ENCODE peak calls at places on chromosomes 1 and 21, in five cellular contexts. F is A549, Z is HepG2, H is uterus, I is lower leg skin. D is an unnamed sample.

GRCh38 chr21:38853421-38853919 is 47.7 kb downstream of the ETS2 start:
- DNase-seq in F (peak), Z (peak), H (no peak), I (peak), D (peak)

GRCh38 chr1:11233208-11233607 is 29.1 kb downstream of the MTOR start:
- DNase-seq in F (no peak), Z (no peak), H (no peak), I (no peak), D (no peak)

GRCh38 chr1:41464886-41465285 is 19.6 kb downstream of the EDN2 start:
- DNase-seq in F (no peak), Z (no peak), H (no peak), I (no peak), D (no peak)

GRCh38 chr1:218527737-218528136 is 182.6 kb downstream of the TGFB2 start:
- DNase-seq in F (no peak), Z (no peak), H (no peak), I (no peak), D (no peak)

GRCh38 chr1:219697667-219698066 is 84.8 kb upstream of the ZC3H11B start:
- DNase-seq in F (no peak), Z (no peak), H (no peak), I (no peak), D (no peak)

GRCh38 chr1:170676628-170677027 is 12.7 kb downstream of the PRRX1 start:
- DNase-seq in F (no peak), Z (no peak), H (no peak), I (no peak), D (no peak)

GRCh38 chr1:205343431-205344009 is 13.2 kb downstream of the KLHDC8A start:
- DNase-seq in F (peak), Z (no peak), H (no peak), I (no peak), D (no peak)

GRCh38 chr1:152495066-152495675 is 15.4 kb upstream of the LCE5A start:
- DNase-seq in F (peak), Z (peak), H (no peak), I (no peak), D (no peak)

GRCh38 chr1:226157761-226158316 is 28.7 kb downstream of the ACBD3 start:
- DNase-seq in F (no peak), Z (no peak), H (no peak), I (no peak), D (no peak)

GRCh38 chr21:45466330-45467220 is 61.6 kb downstream of the COL18A1 start:
- DNase-seq in F (no peak), Z (no peak), H (no peak), I (no peak), D (no peak)

GRCh38 chr1:36699113-36699512 is 216.4 kb upstream of the CSF3R start:
- DNase-seq in F (no peak), Z (no peak), H (no peak), I (no peak), D (no peak)

GRCh38 chr1:156643266-156644092 is 1.6 kb downstream of the BCAN start:
- DNase-seq in F (no peak), Z (no peak), H (no peak), I (no peak), D (no peak)

GRCh38 chr1:203536981-203537455 is 43.1 kb downstream of the OPTC start:
- DNase-seq in F (peak), Z (peak), H (peak), I (no peak), D (no peak)

GRCh38 chr21:31457675-31458074 is 113.6 kb upstream of the TIAM1 start:
- DNase-seq in F (peak), Z (no peak), H (no peak), I (no peak), D (no peak)

GRCh38 chr1:94672934-94673333 is 131.4 kb upstream of the F3 start:
- DNase-seq in F (no peak), Z (no peak), H (no peak), I (no peak), D (no peak)
- TF ChIP-seq POLR2A in F (no peak), Z (no peak), H (no peak), I (no peak), D (no peak)

GRCh38 chr1:29804181-29804899 is 568.0 kb downstream of the PTPRU start:
- DNase-seq in F (no peak), Z (no peak), H (peak), I (no peak), D (no peak)

GRCh38 chr1:29806646-29807319 is 570.5 kb downstream of the PTPRU start:
- DNase-seq in F (no peak), Z (no peak), H (no peak), I (no peak), D (no peak)

GRCh38 chr1:29805122-29805895 is 569.0 kb downstream of the PTPRU start:
- DNase-seq in F (no peak), Z (no peak), H (peak), I (no peak), D (no peak)

GRCh38 chr1:29803486-29803885 is 567.2 kb downstream of the PTPRU start:
- DNase-seq in F (no peak), Z (no peak), H (peak), I (no peak), D (no peak)

GRCh38 chr1:29805896-29806160 is 569.5 kb downstream of the PTPRU start:
- DNase-seq in F (no peak), Z (no peak), H (no peak), I (no peak), D (no peak)
- TF ChIP-seq POLR2A in F (no peak), Z (no peak), H (no peak), I (no peak), D (no peak)

GRCh38 chr1:66402194-66402593 is 131.8 kb upstream of the SGIP1 start:
- DNase-seq in F (no peak), Z (no peak), H (peak), I (peak), D (no peak)
- TF ChIP-seq POLR2A in F (no peak), Z (no peak), H (no peak), I (no peak), D (no peak)

GRCh38 chr21:42839271-42840231 is 39.8 kb downstream of the WDR4 start:
- DNase-seq in F (no peak), Z (no peak), H (peak), I (no peak), D (no peak)
- TF ChIP-seq POLR2A in F (no peak), Z (no peak), H (no peak), I (no peak), D (no peak)

GRCh38 chr1:26731233-26731902 is 35.6 kb downstream of the ARID1A start:
- DNase-seq in F (no peak), Z (no peak), H (no peak), I (no peak), D (no peak)
- TF ChIP-seq POLR2A in F (no peak), Z (no peak), H (no peak), I (no peak), D (no peak)

DNA sequence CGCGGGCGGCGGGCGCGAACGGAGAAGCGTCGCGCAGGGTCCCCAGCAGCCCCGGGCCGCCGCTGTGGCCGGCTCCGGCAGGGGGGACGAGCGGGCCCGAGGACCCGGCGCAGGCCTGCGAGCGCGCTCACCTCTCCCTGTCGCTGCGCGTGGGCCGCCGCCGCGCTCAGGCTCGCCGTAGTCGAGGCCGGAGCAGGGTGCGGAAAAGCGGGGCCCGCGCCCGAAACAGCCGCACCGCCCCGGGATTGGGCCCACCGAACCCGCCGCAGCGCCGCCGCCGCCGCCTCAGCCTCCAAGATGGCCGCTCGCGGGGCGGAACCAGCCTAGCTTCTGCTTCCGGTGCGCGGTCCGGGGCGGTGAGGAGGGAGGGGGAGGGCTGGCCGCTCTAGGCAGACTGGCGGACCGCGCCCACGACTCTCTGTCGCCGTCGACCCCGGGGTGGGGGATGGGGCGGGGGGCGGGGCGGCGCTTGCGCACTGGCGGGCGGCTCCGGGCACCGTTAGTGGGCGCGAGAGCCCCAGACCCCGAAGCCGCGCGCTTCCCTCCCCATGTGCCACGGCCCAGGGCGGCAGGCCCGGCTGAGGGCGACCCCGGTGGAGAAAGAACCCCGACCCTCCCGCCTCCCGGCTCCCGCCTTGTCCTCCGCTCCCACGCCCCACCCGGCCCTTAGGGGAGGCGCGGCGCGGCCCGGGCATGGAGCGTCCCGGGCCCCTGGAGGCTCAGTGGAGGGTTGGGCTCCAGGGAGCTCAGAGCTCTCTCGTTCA is at the start of gene UBE2J2:
- DNase-seq in F (peak), Z (peak), H (peak), I (peak), D (peak)
- TF ChIP-seq POLR2A in F (peak), Z (peak), H (peak), I (no peak), D (peak)

DNA sequence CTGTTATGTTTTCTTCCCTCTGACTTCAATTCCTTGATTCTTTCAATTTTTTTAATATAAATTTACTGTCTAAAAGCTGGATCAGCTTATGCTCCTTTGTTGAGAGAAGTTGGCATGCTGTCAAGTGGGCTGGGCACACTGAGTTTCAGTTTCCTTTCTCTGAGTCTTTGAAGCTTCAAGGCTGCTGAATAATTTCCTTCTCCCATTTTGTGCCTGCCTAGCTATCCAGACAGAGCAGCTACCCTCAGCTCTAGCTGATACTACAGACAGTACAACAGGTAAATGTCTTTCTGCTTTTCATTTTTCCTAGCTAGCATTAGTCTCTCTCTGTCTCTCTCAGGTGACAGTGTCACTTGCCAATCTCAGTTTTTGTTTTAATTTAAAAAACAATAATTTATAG is at the start of gene IFI44:
- DNase-seq in F (no peak), Z (no peak), H (peak), I (peak), D (peak)
- TF ChIP-seq POLR2A in F (no peak), Z (no peak), H (no peak), I (no peak), D (peak)

GRCh38 chr21:36155603-36156338 is 853 bp upstream of the DOP1B start:
- DNase-seq in F (no peak), Z (no peak), H (peak), I (no peak), D (no peak)

GRCh38 chr21:36160850-36161178 is 4.2 kb downstream of the DOP1B start:
- DNase-seq in F (no peak), Z (no peak), H (no peak), I (no peak), D (no peak)

GRCh38 chr21:36156339-36156814 is 247 bp upstream of the DOP1B start:
- DNase-seq in F (peak), Z (peak), H (peak), I (peak), D (peak)

GRCh38 chr21:36159356-36159921 is 2.8 kb downstream of the DOP1B start:
- DNase-seq in F (no peak), Z (no peak), H (no peak), I (no peak), D (no peak)

DNA sequence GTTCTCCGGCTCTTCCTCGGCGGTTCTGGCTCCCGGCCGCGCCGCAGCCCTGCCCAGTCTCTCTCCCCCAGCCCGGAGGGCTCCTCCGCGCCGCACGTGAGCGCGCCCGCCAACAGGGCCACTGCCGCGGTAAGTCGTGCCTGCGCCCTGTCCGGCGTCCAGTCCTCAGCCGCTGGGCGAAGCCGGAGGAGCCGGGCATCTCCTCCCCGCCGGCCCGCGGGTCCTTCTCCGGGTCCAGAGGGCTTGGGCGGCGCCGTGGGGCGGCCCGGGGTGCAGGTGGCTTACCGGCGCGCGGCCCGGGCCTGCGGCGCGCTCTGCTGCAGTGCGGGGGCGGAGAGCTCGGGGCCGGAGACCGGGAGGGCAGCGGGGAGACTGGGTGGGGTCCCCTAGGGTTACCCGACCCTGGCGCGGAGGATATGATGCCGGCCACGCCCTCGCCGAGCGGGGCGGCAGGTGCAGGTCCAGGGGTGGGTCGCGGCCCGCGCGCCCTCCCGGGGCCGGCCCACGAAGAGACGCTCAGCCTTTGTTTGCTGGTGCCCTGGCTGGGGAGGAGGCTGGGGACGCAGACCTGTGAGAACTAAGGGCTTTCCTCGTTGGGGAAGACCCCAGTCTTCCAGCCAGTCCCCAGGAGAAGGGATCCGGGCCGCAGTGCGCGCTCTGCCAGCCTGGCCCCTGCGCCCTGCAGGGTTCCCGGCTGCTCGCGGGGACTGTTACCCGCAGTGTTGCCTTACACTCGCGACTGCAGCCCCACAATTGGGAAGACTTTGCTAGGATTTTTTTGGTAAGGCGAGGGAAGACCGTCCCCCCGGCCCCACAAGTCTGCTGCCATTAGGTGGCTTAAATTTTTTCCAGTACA is at the start of gene DOP1B:
- DNase-seq in F (no peak), Z (no peak), H (no peak), I (peak), D (peak)
- TF ChIP-seq POLR2A in F (peak), Z (peak), H (peak), I (no peak), D (peak)

GRCh38 chr1:32286763-32287162 is 5.1 kb upstream of the HDAC1 start:
- DNase-seq in F (no peak), Z (no peak), H (no peak), I (no peak), D (no peak)

GRCh38 chr1:32291145-32291707 is 657 bp upstream of the HDAC1 start:
- DNase-seq in F (peak), Z (peak), H (no peak), I (no peak), D (peak)

GRCh38 chr1:32289256-32289655 is 2.6 kb upstream of the HDAC1 start:
- DNase-seq in F (no peak), Z (no peak), H (no peak), I (no peak), D (no peak)

GRCh38 chr1:32291708-32292508 is at the start of gene HDAC1:
- DNase-seq in F (peak), Z (peak), H (peak), I (peak), D (peak)
- TF ChIP-seq POLR2A in F (peak), Z (peak), H (peak), I (no peak), D (peak)